ENCODE peak calls at places on chromosomes 1 and 21, in six cellular contexts. U is PC-3, S is IMR-90, V is mammary epithelial cell, E is heart right ventricle, W is OCI-LY7. F is an unnamed sample.

GRCh38 chr21:34166468-34166867 is 93.1 kb downstream of the MRPS6 start:
- DNase-seq in U (no peak), S (no peak), V (peak), E (no peak), W (peak), F (no peak)

GRCh38 chr1:69858534-69858933 is 290.8 kb downstream of the LRRC7 start:
- DNase-seq in U (no peak), S (no peak), V (no peak), E (no peak), W (no peak), F (peak)

GRCh38 chr1:35049116-35049515 is 17.4 kb upstream of the ZMYM6 start:
- DNase-seq in U (no peak), S (no peak), V (no peak), E (no peak), W (no peak), F (no peak)

GRCh38 chr1:9101510-9102146 is 27.3 kb downstream of the GPR157 start:
- DNase-seq in U (peak), S (peak), V (peak), E (peak), W (peak), F (peak)

GRCh38 chr1:243580072-243580471 is 270.0 kb downstream of the AKT3 start:
- DNase-seq in U (no peak), S (peak), V (no peak), E (no peak), W (no peak), F (peak)

GRCh38 chr1:84434081-84434755 is 35.9 kb downstream of the DNASE2B start:
- DNase-seq in U (peak), S (no peak), V (peak), E (no peak), W (no peak), F (no peak)

GRCh38 chr1:44031051-44031899 is at the start of gene SLC6A9:
- DNase-seq in U (peak), S (peak), V (peak), E (peak), W (peak), F (peak)

GRCh38 chr1:184791199-184791935 is 36.7 kb upstream of the EDEM3 start:
- DNase-seq in U (peak), S (peak), V (no peak), E (no peak), W (no peak), F (peak)

GRCh38 chr21:33966324-33966949 is 50.8 kb upstream of the ATP5PO start:
- DNase-seq in U (no peak), S (no peak), V (no peak), E (no peak), W (no peak), F (no peak)

GRCh38 chr1:156746716-156747631 is 4.5 kb downstream of the HDGF start:
- DNase-seq in U (peak), S (peak), V (peak), E (peak), W (peak), F (peak)

GRCh38 chr1:161816201-161816600 is 50.1 kb downstream of the ATF6 start:
- DNase-seq in U (no peak), S (peak), V (no peak), E (no peak), W (no peak), F (peak)

GRCh38 chr1:203196371-203196770 is 9.9 kb upstream of the CHI3L1 start:
- DNase-seq in U (no peak), S (peak), V (no peak), E (no peak), W (no peak), F (no peak)

GRCh38 chr1:229159668-229160544 is 111.0 kb upstream of the RAB4A start:
- DNase-seq in U (no peak), S (no peak), V (no peak), E (no peak), W (no peak), F (no peak)

GRCh38 chr1:218368686-218369085 is 23.6 kb downstream of the TGFB2 start:
- DNase-seq in U (no peak), S (no peak), V (no peak), E (no peak), W (no peak), F (no peak)

GRCh38 chr1:61293197-61293596 is 210.8 kb downstream of the NFIA start:
- DNase-seq in U (peak), S (no peak), V (peak), E (no peak), W (no peak), F (peak)
- H3K27ac ChIP-seq in U (peak), S (no peak), V (peak), E (no peak), W (no peak), F (no peak)

DNA sequence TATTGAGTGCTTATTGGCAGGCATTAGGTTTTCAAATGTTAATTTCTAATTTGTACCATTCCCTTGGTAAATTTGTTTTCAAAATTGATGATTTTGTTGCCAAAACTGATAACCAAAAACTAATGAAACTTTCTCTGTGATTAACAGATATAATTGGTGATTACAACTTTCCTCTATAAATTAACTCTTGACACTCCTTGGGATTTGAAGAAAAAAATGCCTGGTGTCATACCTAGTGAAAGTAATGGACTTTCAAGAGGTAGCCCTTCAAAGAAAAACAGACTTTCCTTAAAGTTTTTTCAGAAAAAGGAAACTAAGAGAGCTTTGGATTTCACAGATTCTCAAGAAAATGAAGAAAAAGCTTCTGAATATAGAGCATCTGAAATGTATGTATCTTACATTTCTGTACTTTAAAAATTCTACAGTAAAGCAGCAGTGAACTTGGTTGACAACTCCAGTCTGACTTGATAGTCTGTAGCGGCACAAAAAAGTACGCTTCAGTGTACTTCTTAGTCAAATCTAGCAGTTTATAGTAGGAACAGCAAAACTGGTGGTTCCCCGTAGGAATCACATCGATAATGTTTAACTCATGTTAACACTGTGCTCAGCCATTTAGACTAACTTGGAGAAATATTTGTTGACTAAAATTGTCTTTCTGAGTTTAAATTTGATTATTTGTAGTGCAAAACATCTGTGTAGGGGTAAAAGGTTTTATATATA is 3.0 kb downstream of the USP1 start:
- DNase-seq in U (no peak), S (peak), V (no peak), E (no peak), W (peak), F (no peak)
- TF ChIP-seq CTCF in U (no peak), S (no peak), V (no peak), E (no peak), W (peak), F (no peak)

GRCh38 chr1:56537660-56538059 is 41.7 kb downstream of the PLPP3 start:
- DNase-seq in U (no peak), S (no peak), V (no peak), E (no peak), W (no peak), F (no peak)

GRCh38 chr1:56533621-56534020 is 45.7 kb downstream of the PLPP3 start:
- DNase-seq in U (peak), S (no peak), V (peak), E (no peak), W (no peak), F (no peak)

GRCh38 chr1:56534252-56534651 is 45.1 kb downstream of the PLPP3 start:
- DNase-seq in U (no peak), S (no peak), V (no peak), E (no peak), W (no peak), F (no peak)

GRCh38 chr1:56535362-56535761 is 44.0 kb downstream of the PLPP3 start:
- DNase-seq in U (no peak), S (no peak), V (no peak), E (no peak), W (no peak), F (no peak)

GRCh38 chr1:56535949-56536348 is 43.4 kb downstream of the PLPP3 start:
- DNase-seq in U (no peak), S (no peak), V (no peak), E (peak), W (no peak), F (no peak)
- H3K27ac ChIP-seq in U (no peak), S (no peak), V (no peak), E (peak), W (no peak), F (no peak)

GRCh38 chr1:38140025-38140487 is 93.5 kb upstream of the POU3F1 start:
- DNase-seq in U (peak), S (peak), V (no peak), E (no peak), W (no peak), F (no peak)

GRCh38 chr1:38141483-38141882 is 94.9 kb upstream of the POU3F1 start:
- DNase-seq in U (no peak), S (no peak), V (no peak), E (no peak), W (no peak), F (no peak)

GRCh38 chr1:38137164-38137563 is 90.6 kb upstream of the POU3F1 start:
- DNase-seq in U (no peak), S (no peak), V (peak), E (no peak), W (no peak), F (no peak)

GRCh38 chr1:38135621-38136414 is 89.2 kb upstream of the POU3F1 start:
- DNase-seq in U (no peak), S (no peak), V (no peak), E (no peak), W (no peak), F (no peak)

GRCh38 chr1:38138498-38139233 is 92.1 kb upstream of the POU3F1 start:
- DNase-seq in U (peak), S (peak), V (peak), E (peak), W (no peak), F (peak)
- TF ChIP-seq CTCF in U (no peak), S (peak), V (peak), E (no peak), W (no peak), F (peak)

DNA sequence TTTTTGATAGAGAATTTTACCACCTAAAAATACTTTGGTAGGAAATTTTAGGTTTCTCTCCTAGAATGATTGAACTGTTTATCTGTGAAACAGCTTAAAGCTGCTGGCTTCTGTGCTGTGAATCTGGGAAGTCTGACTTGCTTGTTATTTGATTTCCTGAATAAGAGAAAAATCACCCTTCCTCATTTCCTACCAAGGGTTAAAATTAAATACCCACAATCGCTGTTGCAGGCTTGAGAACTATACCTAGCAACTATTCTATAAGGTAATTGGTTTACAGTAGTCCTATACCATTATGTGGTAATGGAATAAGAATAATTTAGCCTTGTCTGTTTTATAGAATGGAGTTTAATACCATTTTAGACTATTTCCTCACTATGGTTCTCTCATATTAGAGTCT is 198.8 kb upstream of the CACYBP start:
- DNase-seq in U (no peak), S (no peak), V (no peak), E (no peak), W (peak), F (no peak)
- H3K27ac ChIP-seq in U (no peak), S (no peak), V (no peak), E (no peak), W (peak), F (no peak)

F was measured in brain microvascular endothelial cell.